ENCODE peak calls at places on chromosome 20, in seven cellular contexts. One of them, this sample, is unnamed. For H3K4me1, the result is how much of the 10 kb centered on the place peaks cover.

GRCh38 chr20:38173237-38174156 is 8.4 kb upstream of the TGM2 start:
- DNase-seq in PC-3: peak
- DNase-seq in PC-9: peak
- DNase-seq in pancreas: no peak
- DNase-seq in OCI-LY7: no peak
- DNase-seq in fibroblast of lung: peak
- DNase-seq in tibial nerve: no peak
- DNase-seq in this sample: peak

GRCh38 chr20:33725607-33726264 is 5.6 kb upstream of the PXMP4 start:
- DNase-seq in PC-3: no peak
- DNase-seq in PC-9: no peak
- DNase-seq in pancreas: no peak
- DNase-seq in OCI-LY7: no peak
- DNase-seq in fibroblast of lung: no peak
- DNase-seq in tibial nerve: no peak
- DNase-seq in this sample: no peak

GRCh38 chr20:51447097-51447764 is 95.3 kb downstream of the NFATC2 start:
- DNase-seq in PC-3: peak
- DNase-seq in PC-9: peak
- DNase-seq in pancreas: peak
- DNase-seq in OCI-LY7: no peak
- DNase-seq in fibroblast of lung: peak
- DNase-seq in tibial nerve: peak
- DNase-seq in this sample: peak

GRCh38 chr20:38260378-38261053 is at the start of gene KIAA1755:
- DNase-seq in PC-3: no peak
- DNase-seq in PC-9: no peak
- DNase-seq in pancreas: no peak
- DNase-seq in OCI-LY7: no peak
- DNase-seq in fibroblast of lung: no peak
- DNase-seq in tibial nerve: no peak
- DNase-seq in this sample: no peak

GRCh38 chr20:41089555-41089954 is 47.8 kb upstream of the PLCG1 start:
- DNase-seq in PC-3: peak
- DNase-seq in PC-9: no peak
- DNase-seq in pancreas: no peak
- DNase-seq in OCI-LY7: no peak
- DNase-seq in fibroblast of lung: no peak
- DNase-seq in tibial nerve: no peak
- DNase-seq in this sample: no peak

GRCh38 chr20:52124821-52125220 is 66.8 kb downstream of the ZFP64 start:
- DNase-seq in PC-3: no peak
- DNase-seq in PC-9: no peak
- DNase-seq in pancreas: no peak
- DNase-seq in OCI-LY7: no peak
- DNase-seq in fibroblast of lung: no peak
- DNase-seq in tibial nerve: no peak
- DNase-seq in this sample: no peak

GRCh38 chr20:19211661-19212523 is 550 bp upstream of the SLC24A3 start:
- DNase-seq in PC-3: no peak
- DNase-seq in PC-9: no peak
- DNase-seq in pancreas: no peak
- DNase-seq in OCI-LY7: no peak
- DNase-seq in fibroblast of lung: no peak
- DNase-seq in tibial nerve: no peak
- DNase-seq in this sample: no peak

GRCh38 chr20:14481863-14482262 is 144.5 kb upstream of the FLRT3 start:
- DNase-seq in PC-3: peak
- DNase-seq in PC-9: no peak
- DNase-seq in pancreas: no peak
- DNase-seq in OCI-LY7: no peak
- DNase-seq in fibroblast of lung: peak
- DNase-seq in tibial nerve: no peak
- DNase-seq in this sample: no peak

GRCh38 chr20:44074252-44075151 is 112.5 kb downstream of the JPH2 start:
- DNase-seq in PC-3: peak
- DNase-seq in PC-9: no peak
- DNase-seq in pancreas: no peak
- DNase-seq in OCI-LY7: no peak
- DNase-seq in fibroblast of lung: peak
- DNase-seq in tibial nerve: no peak
- DNase-seq in this sample: peak

GRCh38 chr20:46638367-46639274 is 12.6 kb downstream of the SLC13A3 start:
- DNase-seq in PC-3: no peak
- DNase-seq in PC-9: no peak
- DNase-seq in pancreas: no peak
- DNase-seq in OCI-LY7: no peak
- DNase-seq in fibroblast of lung: no peak
- DNase-seq in tibial nerve: no peak
- DNase-seq in this sample: no peak

GRCh38 chr20:1184260-1184637 is 532 bp downstream of the TMEM74B start:
- DNase-seq in PC-3: no peak
- DNase-seq in PC-9: no peak
- DNase-seq in pancreas: no peak
- DNase-seq in OCI-LY7: no peak
- DNase-seq in fibroblast of lung: no peak
- DNase-seq in tibial nerve: no peak
- DNase-seq in this sample: no peak

GRCh38 chr20:49583669-49584417 is 15.9 kb upstream of the PTGIS start:
- DNase-seq in PC-3: peak
- DNase-seq in PC-9: peak
- DNase-seq in pancreas: peak
- DNase-seq in OCI-LY7: no peak
- DNase-seq in fibroblast of lung: peak
- DNase-seq in tibial nerve: peak
- DNase-seq in this sample: peak

GRCh38 chr20:54234991-54235390 is 27.1 kb downstream of the PFDN4 start:
- DNase-seq in PC-3: no peak
- DNase-seq in PC-9: no peak
- DNase-seq in pancreas: no peak
- DNase-seq in OCI-LY7: no peak
- DNase-seq in fibroblast of lung: no peak
- DNase-seq in tibial nerve: no peak
- DNase-seq in this sample: no peak

GRCh38 chr20:44407402-44408184 is 52.1 kb downstream of the HNF4A start:
- DNase-seq in PC-3: peak
- DNase-seq in PC-9: peak
- DNase-seq in pancreas: no peak
- DNase-seq in OCI-LY7: no peak
- DNase-seq in fibroblast of lung: peak
- DNase-seq in tibial nerve: no peak
- DNase-seq in this sample: no peak

GRCh38 chr20:56752274-56752673 is 123.2 kb downstream of the TFAP2C start:
- DNase-seq in PC-3: peak
- DNase-seq in PC-9: peak
- DNase-seq in pancreas: no peak
- DNase-seq in OCI-LY7: no peak
- DNase-seq in fibroblast of lung: no peak
- DNase-seq in tibial nerve: no peak
- DNase-seq in this sample: no peak

GRCh38 chr20:39004508-39004907 is 42.4 kb downstream of the DHX35 start:
- DNase-seq in PC-3: peak
- DNase-seq in PC-9: peak
- DNase-seq in pancreas: no peak
- DNase-seq in OCI-LY7: no peak
- DNase-seq in fibroblast of lung: no peak
- DNase-seq in tibial nerve: no peak
- DNase-seq in this sample: no peak

GRCh38 chr20:34083137-34083536 is 28.9 kb downstream of the EIF2S2 start:
- DNase-seq in PC-3: peak
- DNase-seq in PC-9: peak
- DNase-seq in pancreas: peak
- DNase-seq in OCI-LY7: no peak
- DNase-seq in fibroblast of lung: peak
- DNase-seq in tibial nerve: peak
- DNase-seq in this sample: peak

GRCh38 chr20:62734881-62735280 is 26.2 kb downstream of the NTSR1 start:
- DNase-seq in PC-3: no peak
- DNase-seq in PC-9: no peak
- DNase-seq in pancreas: no peak
- DNase-seq in OCI-LY7: no peak
- DNase-seq in fibroblast of lung: no peak
- DNase-seq in tibial nerve: no peak
- DNase-seq in this sample: no peak

GRCh38 chr20:23609486-23610109 is 3.9 kb upstream of the CST9 start:
- DNase-seq in PC-3: no peak
- DNase-seq in PC-9: no peak
- DNase-seq in pancreas: no peak
- DNase-seq in OCI-LY7: no peak
- DNase-seq in fibroblast of lung: no peak
- DNase-seq in tibial nerve: no peak
- DNase-seq in this sample: no peak

GRCh38 chr20:50610212-50610718 is 81.1 kb downstream of the RIPOR3 start:
- DNase-seq in PC-3: peak
- DNase-seq in PC-9: peak
- DNase-seq in pancreas: no peak
- DNase-seq in OCI-LY7: peak
- DNase-seq in fibroblast of lung: no peak
- DNase-seq in tibial nerve: no peak
- DNase-seq in this sample: no peak

GRCh38 chr20:62410742-62411478 is 3.8 kb upstream of the CABLES2 start:
- DNase-seq in PC-3: no peak
- DNase-seq in PC-9: no peak
- DNase-seq in pancreas: no peak
- DNase-seq in OCI-LY7: no peak
- DNase-seq in fibroblast of lung: no peak
- DNase-seq in tibial nerve: no peak
- DNase-seq in this sample: no peak

GRCh38 chr20:17843246-17844132 is 125.1 kb downstream of the SNX5 start:
- DNase-seq in PC-3: peak
- DNase-seq in PC-9: peak
- DNase-seq in pancreas: no peak
- DNase-seq in OCI-LY7: peak
- DNase-seq in fibroblast of lung: peak
- DNase-seq in tibial nerve: peak
- DNase-seq in this sample: peak

GRCh38 chr20:17848249-17848648 is 120.3 kb downstream of the SNX5 start:
- DNase-seq in PC-3: no peak
- DNase-seq in PC-9: no peak
- DNase-seq in pancreas: no peak
- DNase-seq in OCI-LY7: peak
- DNase-seq in fibroblast of lung: no peak
- DNase-seq in tibial nerve: no peak
- DNase-seq in this sample: no peak

GRCh38 chr20:17844549-17845298 is 123.9 kb downstream of the SNX5 start:
- DNase-seq in PC-3: no peak
- DNase-seq in PC-9: no peak
- DNase-seq in pancreas: no peak
- DNase-seq in OCI-LY7: no peak
- DNase-seq in fibroblast of lung: no peak
- DNase-seq in tibial nerve: no peak
- DNase-seq in this sample: no peak

GRCh38 chr20:17844133-17844429 is 124.5 kb downstream of the SNX5 start:
- DNase-seq in PC-3: no peak
- DNase-seq in PC-9: no peak
- DNase-seq in pancreas: no peak
- DNase-seq in OCI-LY7: no peak
- DNase-seq in fibroblast of lung: no peak
- DNase-seq in tibial nerve: no peak
- DNase-seq in this sample: no peak

DNA sequence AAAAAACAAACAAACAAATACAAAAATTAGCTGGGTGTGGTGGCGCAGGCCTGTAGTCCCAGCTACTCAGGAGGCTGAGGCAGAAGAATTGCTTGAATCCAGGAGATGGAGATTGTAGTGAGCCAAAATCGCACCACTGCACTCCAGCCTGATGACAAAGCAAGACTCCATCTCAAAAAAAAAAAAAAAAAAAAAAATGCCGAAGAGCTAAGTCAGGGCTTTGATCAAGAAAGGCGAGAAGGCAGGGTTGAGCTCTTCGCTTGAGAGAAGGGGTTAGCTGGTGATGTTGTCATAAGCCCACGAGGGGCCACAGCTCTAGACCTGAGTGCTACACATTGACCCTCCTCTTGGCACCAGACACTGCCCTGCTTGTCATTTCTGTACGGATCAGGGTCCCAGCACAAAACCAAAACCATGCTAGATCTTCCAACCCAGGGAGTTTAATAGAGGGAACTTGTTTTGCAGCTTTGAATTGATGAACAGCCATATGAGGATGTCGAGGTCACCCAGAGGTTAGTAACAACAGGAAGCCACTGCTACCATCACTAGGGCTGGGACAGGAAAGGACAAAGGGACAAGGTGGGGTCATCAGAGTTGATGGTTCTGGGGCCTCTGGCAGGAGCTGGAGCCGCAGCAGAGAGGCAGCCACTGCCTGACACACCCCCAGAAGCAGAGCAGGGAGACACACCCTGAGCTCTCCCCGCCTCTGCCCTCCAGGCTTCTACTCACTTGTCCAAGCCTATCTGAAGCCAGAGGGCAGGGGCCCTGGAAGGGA is 122.7 kb downstream of the SNX5 start:
- DNase-seq in PC-3: no peak
- DNase-seq in PC-9: peak
- DNase-seq in pancreas: no peak
- DNase-seq in OCI-LY7: no peak
- DNase-seq in fibroblast of lung: peak
- DNase-seq in tibial nerve: no peak
- DNase-seq in this sample: no peak
- H3K4me1 ChIP-seq in PC-3: half or more
- H3K4me1 ChIP-seq in PC-9: under half
- H3K4me1 ChIP-seq in pancreas: under half
- H3K4me1 ChIP-seq in OCI-LY7: half or more
- H3K4me1 ChIP-seq in fibroblast of lung: under half
- H3K4me1 ChIP-seq in tibial nerve: under half
- H3K4me1 ChIP-seq in this sample: under half

GRCh38 chr20:17615645-17616479 is 46.0 kb downstream of the DSTN start:
- DNase-seq in PC-3: no peak
- DNase-seq in PC-9: no peak
- DNase-seq in pancreas: peak
- DNase-seq in OCI-LY7: no peak
- DNase-seq in fibroblast of lung: no peak
- DNase-seq in tibial nerve: no peak
- DNase-seq in this sample: peak
- H3K27ac ChIP-seq in PC-3: no peak
- H3K27ac ChIP-seq in PC-9: no peak
- H3K27ac ChIP-seq in pancreas: peak
- H3K27ac ChIP-seq in OCI-LY7: no peak
- H3K27ac ChIP-seq in fibroblast of lung: no peak
- H3K27ac ChIP-seq in tibial nerve: no peak
- H3K27ac ChIP-seq in this sample: peak

GRCh38 chr20:63735859-63736718 is at the start of gene LIME1:
- DNase-seq in PC-3: no peak
- DNase-seq in PC-9: no peak
- DNase-seq in pancreas: no peak
- DNase-seq in OCI-LY7: peak
- DNase-seq in fibroblast of lung: no peak
- DNase-seq in tibial nerve: no peak
- DNase-seq in this sample: no peak
- TF ChIP-seq CTCF in PC-3: no peak
- TF ChIP-seq CTCF in PC-9: no peak
- TF ChIP-seq CTCF in pancreas: no peak
- TF ChIP-seq CTCF in OCI-LY7: peak
- TF ChIP-seq CTCF in fibroblast of lung: no peak
- TF ChIP-seq CTCF in tibial nerve: no peak
- TF ChIP-seq CTCF in this sample: no peak

DNA sequence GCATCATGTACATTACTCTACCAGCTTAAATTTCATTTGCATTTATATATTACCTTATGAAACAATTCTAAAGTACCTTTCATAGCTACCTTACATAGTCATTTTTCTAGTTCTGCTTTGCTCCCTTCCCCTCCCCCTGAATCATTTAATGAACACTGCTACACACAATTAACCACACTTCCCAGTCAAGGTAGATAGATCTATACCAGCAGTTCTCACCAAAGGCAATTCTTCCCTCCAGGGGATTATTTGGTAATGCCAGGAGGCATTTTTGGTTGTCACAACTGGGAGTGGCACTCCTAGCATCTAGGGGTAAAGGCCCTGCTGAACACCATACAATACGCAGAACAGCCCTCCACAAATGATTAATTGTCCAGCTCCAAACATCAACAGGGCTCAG is 143.9 kb upstream of the SHLD1 start:
- DNase-seq in PC-3: no peak
- DNase-seq in PC-9: no peak
- DNase-seq in pancreas: no peak
- DNase-seq in OCI-LY7: no peak
- DNase-seq in fibroblast of lung: no peak
- DNase-seq in tibial nerve: no peak
- DNase-seq in this sample: no peak
- H3K4me1 ChIP-seq in PC-3: under half
- H3K4me1 ChIP-seq in PC-9: under half
- H3K4me1 ChIP-seq in pancreas: under half
- H3K4me1 ChIP-seq in OCI-LY7: half or more
- H3K4me1 ChIP-seq in fibroblast of lung: under half
- H3K4me1 ChIP-seq in tibial nerve: under half
- H3K4me1 ChIP-seq in this sample: under half